ENCODE peak calls at places on chromosomes 12 and 14, in eight cellular contexts. One of them, this sample, is unnamed.

GRCh38 chr14:51319181-51319597 is 79.1 kb downstream of the TMX1 start:
- DNase-seq in AG04450: no peak
- DNase-seq in uterus: no peak
- DNase-seq in stomach: no peak
- DNase-seq in fibroblast of lung: no peak
- DNase-seq in mammary epithelial cell: no peak
- DNase-seq in gastrocnemius medialis: no peak
- DNase-seq in cardiac muscle cell: no peak
- DNase-seq in this sample: no peak

GRCh38 chr14:77965919-77966435 is 166.1 kb downstream of the ADCK1 start:
- DNase-seq in AG04450: no peak
- DNase-seq in uterus: no peak
- DNase-seq in stomach: peak; percentile 54
- DNase-seq in fibroblast of lung: peak; percentile 11
- DNase-seq in mammary epithelial cell: peak; percentile 41
- DNase-seq in gastrocnemius medialis: no peak
- DNase-seq in cardiac muscle cell: peak; percentile 57
- DNase-seq in this sample: peak; percentile 37

GRCh38 chr12:42094277-42094676 is 50.4 kb downstream of the GXYLT1 start:
- DNase-seq in AG04450: peak; percentile 21
- DNase-seq in uterus: no peak
- DNase-seq in stomach: no peak
- DNase-seq in fibroblast of lung: peak; percentile 56
- DNase-seq in mammary epithelial cell: peak; percentile 13
- DNase-seq in gastrocnemius medialis: no peak
- DNase-seq in cardiac muscle cell: peak; percentile 70
- DNase-seq in this sample: peak; percentile 58

GRCh38 chr12:68138480-68138879 is 21.1 kb downstream of the IFNG start:
- DNase-seq in AG04450: no peak
- DNase-seq in uterus: no peak
- DNase-seq in stomach: no peak
- DNase-seq in fibroblast of lung: no peak
- DNase-seq in mammary epithelial cell: no peak
- DNase-seq in gastrocnemius medialis: no peak
- DNase-seq in cardiac muscle cell: no peak
- DNase-seq in this sample: no peak

GRCh38 chr12:49489720-49490119 is 49.1 kb upstream of the KCNH3 start:
- DNase-seq in AG04450: peak; percentile 67
- DNase-seq in uterus: no peak
- DNase-seq in stomach: no peak
- DNase-seq in fibroblast of lung: peak; percentile 60
- DNase-seq in mammary epithelial cell: peak; percentile 91
- DNase-seq in gastrocnemius medialis: no peak
- DNase-seq in cardiac muscle cell: peak; percentile 81
- DNase-seq in this sample: peak; percentile 91

GRCh38 chr14:94161979-94162378 is 12.1 kb upstream of the PPP4R4 start:
- DNase-seq in AG04450: no peak
- DNase-seq in uterus: no peak
- DNase-seq in stomach: no peak
- DNase-seq in fibroblast of lung: peak; percentile 15
- DNase-seq in mammary epithelial cell: no peak
- DNase-seq in gastrocnemius medialis: no peak
- DNase-seq in cardiac muscle cell: peak; percentile 55
- DNase-seq in this sample: no peak

GRCh38 chr12:89347325-89347829 is 4.9 kb downstream of the DUSP6 start:
- DNase-seq in AG04450: no peak
- DNase-seq in uterus: no peak
- DNase-seq in stomach: no peak
- DNase-seq in fibroblast of lung: no peak
- DNase-seq in mammary epithelial cell: peak; percentile 14
- DNase-seq in gastrocnemius medialis: no peak
- DNase-seq in cardiac muscle cell: peak; percentile 17
- DNase-seq in this sample: peak; percentile 27

GRCh38 chr14:54350196-54350595 is 46.6 kb upstream of the CDKN3 start:
- DNase-seq in AG04450: no peak
- DNase-seq in uterus: no peak
- DNase-seq in stomach: no peak
- DNase-seq in fibroblast of lung: peak; percentile 81
- DNase-seq in mammary epithelial cell: no peak
- DNase-seq in gastrocnemius medialis: no peak
- DNase-seq in cardiac muscle cell: peak; percentile 62
- DNase-seq in this sample: no peak

GRCh38 chr12:120538281-120539156 is 4.4 kb downstream of the RNF10 start:
- DNase-seq in AG04450: no peak
- DNase-seq in uterus: peak; percentile 34
- DNase-seq in stomach: peak; percentile 66
- DNase-seq in fibroblast of lung: peak; percentile 47
- DNase-seq in mammary epithelial cell: peak; percentile 74
- DNase-seq in gastrocnemius medialis: peak; percentile 93
- DNase-seq in cardiac muscle cell: peak; percentile 66
- DNase-seq in this sample: peak; percentile 44

GRCh38 chr12:80192087-80192486 is 92.8 kb downstream of the OTOGL start:
- DNase-seq in AG04450: no peak
- DNase-seq in uterus: no peak
- DNase-seq in stomach: no peak
- DNase-seq in fibroblast of lung: no peak
- DNase-seq in mammary epithelial cell: no peak
- DNase-seq in gastrocnemius medialis: no peak
- DNase-seq in cardiac muscle cell: no peak
- DNase-seq in this sample: no peak

GRCh38 chr14:21039585-21040369 is 2.4 kb upstream of the RNASE7 start:
- DNase-seq in AG04450: peak; percentile 26
- DNase-seq in uterus: peak; percentile 60
- DNase-seq in stomach: peak; percentile 49
- DNase-seq in fibroblast of lung: peak; percentile 75
- DNase-seq in mammary epithelial cell: peak; percentile 66
- DNase-seq in gastrocnemius medialis: peak; percentile 72
- DNase-seq in cardiac muscle cell: peak; percentile 86
- DNase-seq in this sample: peak; percentile 81

GRCh38 chr14:62126885-62127478 is 364.8 kb downstream of the SNAPC1 start:
- DNase-seq in AG04450: peak; percentile 32
- DNase-seq in uterus: no peak
- DNase-seq in stomach: no peak
- DNase-seq in fibroblast of lung: peak; percentile 78
- DNase-seq in mammary epithelial cell: peak; percentile 43
- DNase-seq in gastrocnemius medialis: no peak
- DNase-seq in cardiac muscle cell: peak; percentile 72
- DNase-seq in this sample: peak; percentile 65

GRCh38 chr14:60165547-60165876 is 314 bp upstream of the DHRS7 start:
- DNase-seq in AG04450: no peak
- DNase-seq in uterus: no peak
- DNase-seq in stomach: no peak
- DNase-seq in fibroblast of lung: no peak
- DNase-seq in mammary epithelial cell: no peak
- DNase-seq in gastrocnemius medialis: no peak
- DNase-seq in cardiac muscle cell: no peak
- DNase-seq in this sample: no peak

GRCh38 chr12:124125472-124125871 is 152.5 kb downstream of the ZNF664 start:
- DNase-seq in AG04450: no peak
- DNase-seq in uterus: no peak
- DNase-seq in stomach: no peak
- DNase-seq in fibroblast of lung: no peak
- DNase-seq in mammary epithelial cell: peak; percentile 76
- DNase-seq in gastrocnemius medialis: no peak
- DNase-seq in cardiac muscle cell: no peak
- DNase-seq in this sample: peak; percentile 84

GRCh38 chr14:58131386-58131785 is 20.6 kb downstream of the ARMH4 start:
- DNase-seq in AG04450: peak; percentile 21
- DNase-seq in uterus: no peak
- DNase-seq in stomach: no peak
- DNase-seq in fibroblast of lung: no peak
- DNase-seq in mammary epithelial cell: peak; percentile 25
- DNase-seq in gastrocnemius medialis: no peak
- DNase-seq in cardiac muscle cell: no peak
- DNase-seq in this sample: no peak

GRCh38 chr12:58915634-58916033 is 4.7 kb downstream of the LRIG3 start:
- DNase-seq in AG04450: no peak
- DNase-seq in uterus: peak; percentile 58
- DNase-seq in stomach: peak; percentile 40
- DNase-seq in fibroblast of lung: peak; percentile 75
- DNase-seq in mammary epithelial cell: peak; percentile 60
- DNase-seq in gastrocnemius medialis: peak; percentile 16
- DNase-seq in cardiac muscle cell: peak; percentile 64
- DNase-seq in this sample: no peak

GRCh38 chr14:22472935-22473854 is 115.8 kb downstream of the DAD1 start:
- DNase-seq in AG04450: no peak
- DNase-seq in uterus: no peak
- DNase-seq in stomach: peak; percentile 63
- DNase-seq in fibroblast of lung: peak; percentile 67
- DNase-seq in mammary epithelial cell: peak; percentile 39
- DNase-seq in gastrocnemius medialis: no peak
- DNase-seq in cardiac muscle cell: peak; percentile 74
- DNase-seq in this sample: peak; percentile 65

GRCh38 chr12:110424237-110424636 is 20.7 kb upstream of the ANAPC7 start:
- DNase-seq in AG04450: no peak
- DNase-seq in uterus: no peak
- DNase-seq in stomach: no peak
- DNase-seq in fibroblast of lung: no peak
- DNase-seq in mammary epithelial cell: no peak
- DNase-seq in gastrocnemius medialis: no peak
- DNase-seq in cardiac muscle cell: no peak
- DNase-seq in this sample: no peak

GRCh38 chr12:52667509-52667908 is 12.7 kb downstream of the KRT1 start:
- DNase-seq in AG04450: no peak
- DNase-seq in uterus: no peak
- DNase-seq in stomach: no peak
- DNase-seq in fibroblast of lung: no peak
- DNase-seq in mammary epithelial cell: no peak
- DNase-seq in gastrocnemius medialis: no peak
- DNase-seq in cardiac muscle cell: no peak
- DNase-seq in this sample: no peak

GRCh38 chr12:50018968-50019367 is 6.3 kb downstream of the RACGAP1 start:
- DNase-seq in AG04450: no peak
- DNase-seq in uterus: no peak
- DNase-seq in stomach: no peak
- DNase-seq in fibroblast of lung: no peak
- DNase-seq in mammary epithelial cell: no peak
- DNase-seq in gastrocnemius medialis: no peak
- DNase-seq in cardiac muscle cell: no peak
- DNase-seq in this sample: no peak

GRCh38 chr12:69397978-69398377 is 38.4 kb downstream of the YEATS4 start:
- DNase-seq in AG04450: no peak
- DNase-seq in uterus: no peak
- DNase-seq in stomach: no peak
- DNase-seq in fibroblast of lung: no peak
- DNase-seq in mammary epithelial cell: no peak
- DNase-seq in gastrocnemius medialis: no peak
- DNase-seq in cardiac muscle cell: peak; percentile 75
- DNase-seq in this sample: no peak

GRCh38 chr14:23559010-23559920 is 3.2 kb downstream of the THTPA start:
- DNase-seq in AG04450: peak; percentile 27
- DNase-seq in uterus: no peak
- DNase-seq in stomach: peak; percentile 59
- DNase-seq in fibroblast of lung: peak; percentile 59
- DNase-seq in mammary epithelial cell: no peak
- DNase-seq in gastrocnemius medialis: peak; percentile 23
- DNase-seq in cardiac muscle cell: peak; percentile 74
- DNase-seq in this sample: peak; percentile 65

GRCh38 chr12:55935742-55936151 is 4.8 kb downstream of the DGKA start:
- DNase-seq in AG04450: no peak
- DNase-seq in uterus: peak; percentile 52
- DNase-seq in stomach: no peak
- DNase-seq in fibroblast of lung: no peak
- DNase-seq in mammary epithelial cell: no peak
- DNase-seq in gastrocnemius medialis: no peak
- DNase-seq in cardiac muscle cell: peak; percentile 21
- DNase-seq in this sample: no peak

GRCh38 chr12:122982494-122982850 is 2.0 kb downstream of the ARL6IP4 start:
- DNase-seq in AG04450: no peak
- DNase-seq in uterus: no peak
- DNase-seq in stomach: no peak
- DNase-seq in fibroblast of lung: no peak
- DNase-seq in mammary epithelial cell: no peak
- DNase-seq in gastrocnemius medialis: no peak
- DNase-seq in cardiac muscle cell: no peak
- DNase-seq in this sample: no peak
- H3K4me3 ChIP-seq in AG04450: peak overlapping the region; percentile 90
- H3K4me3 ChIP-seq in uterus: no peak overlapping the region
- H3K4me3 ChIP-seq in stomach: peak overlapping the region; percentile 100
- H3K4me3 ChIP-seq in fibroblast of lung: no peak overlapping the region
- H3K4me3 ChIP-seq in mammary epithelial cell: no peak overlapping the region
- H3K4me3 ChIP-seq in gastrocnemius medialis: no peak overlapping the region
- H3K4me3 ChIP-seq in cardiac muscle cell: no peak overlapping the region
- H3K4me3 ChIP-seq in this sample: no peak overlapping the region

GRCh38 chr14:87934185-87934584 is 58.8 kb downstream of the GALC start:
- DNase-seq in AG04450: no peak
- DNase-seq in uterus: no peak
- DNase-seq in stomach: no peak
- DNase-seq in fibroblast of lung: no peak
- DNase-seq in mammary epithelial cell: no peak
- DNase-seq in gastrocnemius medialis: no peak
- DNase-seq in cardiac muscle cell: peak; percentile 3
- DNase-seq in this sample: peak; percentile 9
- TF ChIP-seq CTCF in AG04450: no peak
- TF ChIP-seq CTCF in uterus: no peak
- TF ChIP-seq CTCF in stomach: no peak
- TF ChIP-seq CTCF in fibroblast of lung: no peak
- TF ChIP-seq CTCF in mammary epithelial cell: peak; percentile 3
- TF ChIP-seq CTCF in gastrocnemius medialis: no peak
- TF ChIP-seq CTCF in cardiac muscle cell: no peak
- TF ChIP-seq CTCF in this sample: no peak

DNA sequence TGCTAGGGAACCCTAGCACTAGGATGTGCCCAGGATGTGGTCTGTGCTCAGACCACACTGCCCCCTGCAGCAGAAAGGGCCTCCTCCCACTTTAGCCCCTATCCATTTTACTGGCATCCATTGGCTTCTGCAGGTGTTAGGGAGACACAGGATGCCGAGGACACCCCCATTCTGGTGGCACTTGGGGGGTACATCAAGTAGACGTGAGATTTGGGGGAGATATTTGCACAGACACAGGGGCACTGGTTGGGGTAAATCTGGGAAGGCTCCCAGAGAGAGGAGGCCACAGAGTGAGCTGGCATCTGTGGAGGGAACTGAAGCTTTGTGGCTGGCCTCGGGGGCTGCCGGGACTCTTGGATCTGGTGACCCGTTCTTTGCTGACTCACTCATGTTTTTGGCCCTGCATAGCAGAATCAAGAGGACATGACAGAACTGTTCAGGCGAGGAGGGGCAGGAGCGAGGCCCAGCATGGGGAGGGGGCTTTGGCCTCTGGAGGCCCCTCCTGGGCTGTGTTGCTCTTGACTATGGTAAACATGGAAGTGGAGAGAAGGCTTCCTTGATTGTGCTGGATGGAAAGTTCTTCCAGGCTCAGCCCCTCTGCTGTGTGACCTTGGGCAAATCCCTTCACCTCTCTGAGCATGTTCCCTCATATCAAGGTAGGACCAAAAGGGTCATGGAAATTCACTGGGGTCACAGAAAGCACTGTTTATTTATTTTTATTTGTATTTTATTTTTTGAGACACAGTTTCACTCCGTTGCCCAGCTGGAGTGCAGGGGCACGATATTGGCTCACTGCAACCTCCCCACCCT is 1.8 kb downstream of the PLBD2 start:
- DNase-seq in AG04450: no peak
- DNase-seq in uterus: peak; percentile 23
- DNase-seq in stomach: no peak
- DNase-seq in fibroblast of lung: no peak
- DNase-seq in mammary epithelial cell: no peak
- DNase-seq in gastrocnemius medialis: peak; percentile 37
- DNase-seq in cardiac muscle cell: peak; percentile 11
- DNase-seq in this sample: no peak
- H3K4me3 ChIP-seq in AG04450: peak overlapping the region; percentile 92
- H3K4me3 ChIP-seq in uterus: no peak overlapping the region
- H3K4me3 ChIP-seq in stomach: peak overlapping the region; percentile 92
- H3K4me3 ChIP-seq in fibroblast of lung: peak overlapping the region; percentile 72
- H3K4me3 ChIP-seq in mammary epithelial cell: no peak overlapping the region
- H3K4me3 ChIP-seq in gastrocnemius medialis: no peak overlapping the region
- H3K4me3 ChIP-seq in cardiac muscle cell: no peak overlapping the region
- H3K4me3 ChIP-seq in this sample: no peak overlapping the region

GRCh38 chr12:44465139-44465538 is 411.0 kb downstream of the NELL2 start:
- DNase-seq in AG04450: no peak
- DNase-seq in uterus: no peak
- DNase-seq in stomach: no peak
- DNase-seq in fibroblast of lung: no peak
- DNase-seq in mammary epithelial cell: no peak
- DNase-seq in gastrocnemius medialis: no peak
- DNase-seq in cardiac muscle cell: no peak
- DNase-seq in this sample: no peak
- TF ChIP-seq CTCF in AG04450: peak; percentile 16
- TF ChIP-seq CTCF in uterus: no peak
- TF ChIP-seq CTCF in stomach: no peak
- TF ChIP-seq CTCF in fibroblast of lung: no peak
- TF ChIP-seq CTCF in mammary epithelial cell: no peak
- TF ChIP-seq CTCF in gastrocnemius medialis: no peak
- TF ChIP-seq CTCF in cardiac muscle cell: no peak
- TF ChIP-seq CTCF in this sample: peak; percentile 3

This sample was measured in epithelial cell of esophagus.